ENCODE peak calls at places on chromosome 15, in five cellular contexts. One of them, this sample, is unnamed.

GRCh38 chr15:43932036-43932435 is 105.2 kb downstream of the WDR76 start:
- DNase-seq in fibroblast of villous mesenchyme: no peak
- DNase-seq in AG10803: no peak
- DNase-seq in OCI-LY7: no peak
- DNase-seq in WTC11: no peak
- DNase-seq in this sample: no peak

GRCh38 chr15:55552926-55553325 is 35.2 kb downstream of the PYGO1 start:
- DNase-seq in fibroblast of villous mesenchyme: peak; percentile 49
- DNase-seq in AG10803: peak; percentile 18
- DNase-seq in OCI-LY7: no peak
- DNase-seq in WTC11: peak; percentile 16
- DNase-seq in this sample: peak; percentile 64

GRCh38 chr15:71272932-71273331 is 157.7 kb downstream of the THSD4 start:
- DNase-seq in fibroblast of villous mesenchyme: peak; percentile 84
- DNase-seq in AG10803: peak; percentile 58
- DNase-seq in OCI-LY7: no peak
- DNase-seq in WTC11: no peak
- DNase-seq in this sample: peak; percentile 39

GRCh38 chr15:36691596-36691995 is 112.2 kb downstream of the CDIN1 start:
- DNase-seq in fibroblast of villous mesenchyme: no peak
- DNase-seq in AG10803: no peak
- DNase-seq in OCI-LY7: no peak
- DNase-seq in WTC11: no peak
- DNase-seq in this sample: no peak

GRCh38 chr15:84813931-84814330 is 3.2 kb upstream of the ALPK3 start:
- DNase-seq in fibroblast of villous mesenchyme: no peak
- DNase-seq in AG10803: no peak
- DNase-seq in OCI-LY7: no peak
- DNase-seq in WTC11: no peak
- DNase-seq in this sample: no peak

GRCh38 chr15:93027413-93027812 is 61.6 kb downstream of the RGMA start:
- DNase-seq in fibroblast of villous mesenchyme: no peak
- DNase-seq in AG10803: peak; percentile 61
- DNase-seq in OCI-LY7: no peak
- DNase-seq in WTC11: no peak
- DNase-seq in this sample: no peak

GRCh38 chr15:66832679-66833078 is 130.6 kb downstream of the SMAD6 start:
- DNase-seq in fibroblast of villous mesenchyme: peak; percentile 75
- DNase-seq in AG10803: peak; percentile 86
- DNase-seq in OCI-LY7: peak; percentile 28
- DNase-seq in WTC11: no peak
- DNase-seq in this sample: peak; percentile 96

GRCh38 chr15:93610944-93611343 is 521.9 kb upstream of the RGMA start:
- DNase-seq in fibroblast of villous mesenchyme: no peak
- DNase-seq in AG10803: no peak
- DNase-seq in OCI-LY7: no peak
- DNase-seq in WTC11: no peak
- DNase-seq in this sample: no peak

GRCh38 chr15:40063563-40064011 is 24.6 kb upstream of the SRP14 start:
- DNase-seq in fibroblast of villous mesenchyme: no peak
- DNase-seq in AG10803: peak; percentile 76
- DNase-seq in OCI-LY7: no peak
- DNase-seq in WTC11: no peak
- DNase-seq in this sample: peak; percentile 36

GRCh38 chr15:74179101-74179841 is 5.8 kb downstream of the ISLR start:
- DNase-seq in fibroblast of villous mesenchyme: peak; percentile 97
- DNase-seq in AG10803: peak; percentile 96
- DNase-seq in OCI-LY7: no peak
- DNase-seq in WTC11: no peak
- DNase-seq in this sample: peak; percentile 92

GRCh38 chr15:90761629-90762028 is 44.5 kb downstream of the BLM start:
- DNase-seq in fibroblast of villous mesenchyme: no peak
- DNase-seq in AG10803: no peak
- DNase-seq in OCI-LY7: no peak
- DNase-seq in WTC11: no peak
- DNase-seq in this sample: no peak

GRCh38 chr15:36970522-36970921 is 129.8 kb downstream of the MEIS2 start:
- DNase-seq in fibroblast of villous mesenchyme: peak; percentile 25
- DNase-seq in AG10803: no peak
- DNase-seq in OCI-LY7: no peak
- DNase-seq in WTC11: no peak
- DNase-seq in this sample: no peak

GRCh38 chr15:98681061-98681460 is 32.7 kb downstream of the IGF1R start:
- DNase-seq in fibroblast of villous mesenchyme: no peak
- DNase-seq in AG10803: no peak
- DNase-seq in OCI-LY7: no peak
- DNase-seq in WTC11: no peak
- DNase-seq in this sample: no peak

GRCh38 chr15:69311319-69311721 is 12.6 kb downstream of the PAQR5 start:
- DNase-seq in fibroblast of villous mesenchyme: no peak
- DNase-seq in AG10803: no peak
- DNase-seq in OCI-LY7: no peak
- DNase-seq in WTC11: no peak
- DNase-seq in this sample: no peak

GRCh38 chr15:84749111-84749991 is 959 bp downstream of the ZNF592 start:
- DNase-seq in fibroblast of villous mesenchyme: peak; percentile 34
- DNase-seq in AG10803: peak; percentile 43
- DNase-seq in OCI-LY7: peak; percentile 67
- DNase-seq in WTC11: peak; percentile 20
- DNase-seq in this sample: peak; percentile 40

GRCh38 chr15:40300367-40300766 is 7.4 kb downstream of the PLCB2 start:
- DNase-seq in fibroblast of villous mesenchyme: no peak
- DNase-seq in AG10803: no peak
- DNase-seq in OCI-LY7: no peak
- DNase-seq in WTC11: no peak
- DNase-seq in this sample: no peak

GRCh38 chr15:67927501-67928156 is 87.8 kb upstream of the RNU6-1 start:
- DNase-seq in fibroblast of villous mesenchyme: peak; percentile 88
- DNase-seq in AG10803: peak; percentile 39
- DNase-seq in OCI-LY7: no peak
- DNase-seq in WTC11: no peak
- DNase-seq in this sample: peak; percentile 93

GRCh38 chr15:58165661-58166060 is 27.5 kb downstream of the AQP9 start:
- DNase-seq in fibroblast of villous mesenchyme: peak; percentile 39
- DNase-seq in AG10803: no peak
- DNase-seq in OCI-LY7: no peak
- DNase-seq in WTC11: no peak
- DNase-seq in this sample: peak; percentile 68

GRCh38 chr15:56205061-56205876 is 38.4 kb downstream of the RFX7 start:
- DNase-seq in fibroblast of villous mesenchyme: no peak
- DNase-seq in AG10803: peak; percentile 61
- DNase-seq in OCI-LY7: no peak
- DNase-seq in WTC11: no peak
- DNase-seq in this sample: peak; percentile 39

GRCh38 chr15:35725353-35725752 is 179.4 kb upstream of the DPH6 start:
- DNase-seq in fibroblast of villous mesenchyme: peak; percentile 81
- DNase-seq in AG10803: peak; percentile 21
- DNase-seq in OCI-LY7: no peak
- DNase-seq in WTC11: no peak
- DNase-seq in this sample: peak; percentile 54

GRCh38 chr15:87570186-87570585 is 686.4 kb downstream of the NTRK3 start:
- DNase-seq in fibroblast of villous mesenchyme: peak; percentile 47
- DNase-seq in AG10803: no peak
- DNase-seq in OCI-LY7: no peak
- DNase-seq in WTC11: no peak
- DNase-seq in this sample: no peak

GRCh38 chr15:35522061-35522460 is 23.9 kb downstream of the DPH6 start:
- DNase-seq in fibroblast of villous mesenchyme: peak; percentile 75
- DNase-seq in AG10803: no peak
- DNase-seq in OCI-LY7: no peak
- DNase-seq in WTC11: no peak
- DNase-seq in this sample: peak; percentile 52

GRCh38 chr15:65209701-65210643 is 1.3 kb downstream of the CILP start:
- DNase-seq in fibroblast of villous mesenchyme: peak; percentile 34
- DNase-seq in AG10803: peak; percentile 45
- DNase-seq in OCI-LY7: no peak
- DNase-seq in WTC11: no peak
- DNase-seq in this sample: no peak

GRCh38 chr15:55588070-55588817 is at the start of gene PYGO1:
- DNase-seq in fibroblast of villous mesenchyme: peak; percentile 72
- DNase-seq in AG10803: peak; percentile 63
- DNase-seq in OCI-LY7: no peak
- DNase-seq in WTC11: peak; percentile 71
- DNase-seq in this sample: peak; percentile 66

GRCh38 chr15:40204100-40204499 is 34.8 kb upstream of the PAK6 start:
- DNase-seq in fibroblast of villous mesenchyme: no peak
- DNase-seq in AG10803: peak; percentile 10
- DNase-seq in OCI-LY7: no peak
- DNase-seq in WTC11: no peak
- DNase-seq in this sample: no peak

GRCh38 chr15:36429707-36430106 is 149.7 kb upstream of the CDIN1 start:
- DNase-seq in fibroblast of villous mesenchyme: no peak
- DNase-seq in AG10803: no peak
- DNase-seq in OCI-LY7: no peak
- DNase-seq in WTC11: no peak
- DNase-seq in this sample: no peak

GRCh38 chr15:70494861-70495571 is 268.3 kb downstream of the UACA start:
- DNase-seq in fibroblast of villous mesenchyme: peak; percentile 97
- DNase-seq in AG10803: peak; percentile 65
- DNase-seq in OCI-LY7: no peak
- DNase-seq in WTC11: no peak
- DNase-seq in this sample: peak; percentile 83

GRCh38 chr15:24878153-24878552 is 76.6 kb upstream of the SNRPN start:
- DNase-seq in fibroblast of villous mesenchyme: no peak
- DNase-seq in AG10803: peak; percentile 27
- DNase-seq in OCI-LY7: no peak
- DNase-seq in WTC11: peak; percentile 26
- DNase-seq in this sample: peak; percentile 36

GRCh38 chr15:49751191-49751590 is 130.3 kb downstream of the DTWD1 start:
- DNase-seq in fibroblast of villous mesenchyme: no peak
- DNase-seq in AG10803: no peak
- DNase-seq in OCI-LY7: no peak
- DNase-seq in WTC11: no peak
- DNase-seq in this sample: no peak
- TF ChIP-seq CTCF in fibroblast of villous mesenchyme: no peak
- TF ChIP-seq CTCF in AG10803: no peak
- TF ChIP-seq CTCF in OCI-LY7: no peak
- TF ChIP-seq CTCF in WTC11: no peak
- TF ChIP-seq CTCF in this sample: no peak

DNA sequence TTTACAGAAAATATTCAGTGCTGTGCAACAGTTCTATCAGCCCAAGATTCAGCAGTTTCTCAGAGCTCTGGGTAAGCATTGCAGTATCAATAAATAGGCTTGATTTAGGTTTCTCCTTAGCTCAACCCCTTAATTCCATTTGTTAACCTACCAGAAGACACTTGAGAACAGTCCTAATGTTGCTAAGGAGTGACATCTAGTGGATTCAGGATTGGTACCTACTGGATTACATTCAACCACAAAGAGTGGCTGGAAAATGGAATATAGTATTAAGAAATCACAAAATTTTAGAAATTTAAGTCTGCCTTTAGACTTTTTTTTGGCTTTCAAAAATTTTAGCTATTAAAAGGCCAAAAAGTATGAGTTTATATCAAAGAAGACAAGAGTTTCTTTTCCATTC is 34.7 kb downstream of the POLG start:
- DNase-seq in fibroblast of villous mesenchyme: peak; percentile 43
- DNase-seq in AG10803: peak; percentile 47
- DNase-seq in OCI-LY7: no peak
- DNase-seq in WTC11: no peak
- DNase-seq in this sample: peak; percentile 71
- TF ChIP-seq CTCF in fibroblast of villous mesenchyme: peak; percentile 33
- TF ChIP-seq CTCF in AG10803: peak; percentile 51
- TF ChIP-seq CTCF in OCI-LY7: peak; percentile 44
- TF ChIP-seq CTCF in WTC11: no peak
- TF ChIP-seq CTCF in this sample: peak; percentile 43

GRCh38 chr15:75641603-75642002 is 1.6 kb upstream of the IMP3 start:
- DNase-seq in fibroblast of villous mesenchyme: no peak
- DNase-seq in AG10803: no peak
- DNase-seq in OCI-LY7: peak; percentile 78
- DNase-seq in WTC11: no peak
- DNase-seq in this sample: no peak

GRCh38 chr15:75641176-75641498 is 1.1 kb upstream of the IMP3 start:
- DNase-seq in fibroblast of villous mesenchyme: no peak
- DNase-seq in AG10803: no peak
- DNase-seq in OCI-LY7: no peak
- DNase-seq in WTC11: no peak
- DNase-seq in this sample: no peak

GRCh38 chr15:75639191-75639708 is 774 bp downstream of the IMP3 start:
- DNase-seq in fibroblast of villous mesenchyme: peak; percentile 26
- DNase-seq in AG10803: no peak
- DNase-seq in OCI-LY7: peak; percentile 22
- DNase-seq in WTC11: no peak
- DNase-seq in this sample: peak; percentile 34

GRCh38 chr15:75639709-75640482 is at the start of gene IMP3:
- DNase-seq in fibroblast of villous mesenchyme: peak; percentile 97
- DNase-seq in AG10803: peak; percentile 95
- DNase-seq in OCI-LY7: peak; percentile 98
- DNase-seq in WTC11: peak; percentile 96
- DNase-seq in this sample: peak; percentile 97

GRCh38 chr15:75640483-75641175 is 605 bp upstream of the IMP3 start:
- DNase-seq in fibroblast of villous mesenchyme: peak; percentile 53
- DNase-seq in AG10803: peak; percentile 40
- DNase-seq in OCI-LY7: peak; percentile 83
- DNase-seq in WTC11: peak; percentile 68
- DNase-seq in this sample: peak; percentile 66
- TF ChIP-seq CTCF in fibroblast of villous mesenchyme: peak; percentile 30
- TF ChIP-seq CTCF in AG10803: peak; percentile 41
- TF ChIP-seq CTCF in OCI-LY7: peak; percentile 85
- TF ChIP-seq CTCF in WTC11: no peak
- TF ChIP-seq CTCF in this sample: peak; percentile 28

GRCh38 chr15:80090879-80091503 is 31.5 kb downstream of the ZFAND6 start:
- DNase-seq in fibroblast of villous mesenchyme: no peak
- DNase-seq in AG10803: no peak
- DNase-seq in OCI-LY7: no peak
- DNase-seq in WTC11: no peak
- DNase-seq in this sample: no peak
- TF ChIP-seq CTCF in fibroblast of villous mesenchyme: peak; percentile 48
- TF ChIP-seq CTCF in AG10803: peak; percentile 46
- TF ChIP-seq CTCF in OCI-LY7: peak; percentile 74
- TF ChIP-seq CTCF in WTC11: no peak
- TF ChIP-seq CTCF in this sample: peak; percentile 42

GRCh38 chr15:33448151-33448550 is 137.4 kb downstream of the RYR3 start:
- DNase-seq in fibroblast of villous mesenchyme: no peak
- DNase-seq in AG10803: no peak
- DNase-seq in OCI-LY7: no peak
- DNase-seq in WTC11: no peak
- DNase-seq in this sample: no peak
- TF ChIP-seq CTCF in fibroblast of villous mesenchyme: no peak
- TF ChIP-seq CTCF in AG10803: no peak
- TF ChIP-seq CTCF in OCI-LY7: no peak
- TF ChIP-seq CTCF in WTC11: no peak
- TF ChIP-seq CTCF in this sample: no peak

This sample was measured in fibroblast of pulmonary artery.